ENCODE peak calls at places on chromosomes 13 and 19, in seven cellular contexts. Z is PC-3, W is astrocyte, D is mammary epithelial cell, U is neuronal stem cell, H is H1, Y is HCT116. Q is an unnamed sample.

GRCh38 chr13:107906131-107906530 is 309.2 kb downstream of the LIG4 start:
- DNase-seq in H (no peak), Y (no peak), U (no peak), Z (no peak), W (no peak), D (no peak), Q (no peak)

GRCh38 chr19:17902701-17903100 is 30.1 kb upstream of the CCDC124 start:
- DNase-seq in D (peak; percentile 72), W (peak; percentile 32), U (no peak), H (no peak), Z (no peak), Y (no peak), Q (peak; percentile 43)

GRCh38 chr13:29908411-29908810 is 58.0 kb upstream of the UBL3 start:
- DNase-seq in H (no peak), W (peak; percentile 64), Z (peak; percentile 42), D (peak; percentile 71), Y (no peak), U (no peak), Q (peak; percentile 96)

GRCh38 chr19:41478875-41479756 is 36.2 kb downstream of the ERICH4 start:
- DNase-seq in Z (no peak), U (no peak), Y (no peak), W (no peak), D (no peak), H (no peak), Q (no peak)

GRCh38 chr13:59318320-59318930 is 845.3 kb downstream of the DIAPH3 start:
- DNase-seq in W (peak; percentile 14), H (peak; percentile 90), Z (peak; percentile 65), Y (peak; percentile 2), D (peak; percentile 26), U (peak; percentile 84), Q (peak; percentile 61)

GRCh38 chr13:97429681-97430081 is 4.3 kb upstream of the RAP2A start:
- DNase-seq in Y (no peak), U (no peak), D (no peak), Z (no peak), W (peak; percentile 52), H (no peak), Q (peak; percentile 88)

GRCh38 chr13:60922526-60923231 is 493.0 kb downstream of the PCDH20 start:
- DNase-seq in U (no peak), Z (no peak), W (peak; percentile 0), D (no peak), Y (no peak), H (no peak), Q (no peak)

GRCh38 chr19:51783373-51783772 is 11.6 kb upstream of the FPR3 start:
- DNase-seq in Z (peak; percentile 72), D (peak; percentile 78), U (no peak), Y (peak; percentile 26), H (no peak), W (no peak), Q (peak; percentile 46)

GRCh38 chr13:95254341-95254740 is 46.9 kb downstream of the ABCC4 start:
- DNase-seq in D (peak; percentile 46), W (peak; percentile 57), Y (peak; percentile 56), H (no peak), U (no peak), Z (peak; percentile 64), Q (peak; percentile 46)

GRCh38 chr19:920051-920857 is 3.1 kb downstream of the KISS1R start:
- DNase-seq in Y (no peak), W (no peak), D (peak; percentile 27), Z (peak; percentile 38), U (no peak), H (peak; percentile 76), Q (peak; percentile 55)

GRCh38 chr13:50800091-50800739 is 43.3 kb downstream of the DLEU7 start:
- DNase-seq in W (peak; percentile 7), U (no peak), H (no peak), Y (no peak), D (no peak), Z (no peak), Q (no peak)

GRCh38 chr19:2055871-2056809 is 5.1 kb upstream of the MKNK2 start:
- DNase-seq in H (peak; percentile 62), U (no peak), D (no peak), Y (peak; percentile 53), Z (peak; percentile 62), W (peak; percentile 63), Q (peak; percentile 78)

GRCh38 chr19:31976775-31977536 is 368.5 kb upstream of the ZNF507 start:
- DNase-seq in H (peak; percentile 6), Z (no peak), W (no peak), U (no peak), Y (no peak), D (no peak), Q (no peak)

GRCh38 chr13:113291997-113292862 is 4.8 kb upstream of the LAMP1 start:
- DNase-seq in U (no peak), Y (no peak), Z (peak; percentile 29), D (peak; percentile 22), H (peak; percentile 53), W (no peak), Q (peak; percentile 63)

GRCh38 chr13:25963681-25964080 is 88.1 kb downstream of the SHISA2 start:
- DNase-seq in Y (no peak), D (peak; percentile 6), Z (peak; percentile 68), U (no peak), H (no peak), W (no peak), Q (peak; percentile 14)

GRCh38 chr13:108795841-108796240 is 166.4 kb downstream of the MYO16 start:
- DNase-seq in Y (no peak), Z (no peak), H (no peak), W (no peak), D (no peak), U (no peak), Q (no peak)

GRCh38 chr13:108609353-108609752 is 20.1 kb upstream of the MYO16 start:
- DNase-seq in W (peak; percentile 4), Z (peak; percentile 57), U (no peak), D (peak; percentile 4), Y (peak; percentile 37), H (no peak), Q (peak; percentile 24)

GRCh38 chr13:99417151-99417820 is 84.0 kb upstream of the TM9SF2 start:
- DNase-seq in D (no peak), Z (no peak), W (no peak), Y (no peak), H (no peak), U (no peak), Q (no peak)

GRCh38 chr19:38670921-38671398 is 23.5 kb downstream of the ACTN4 start:
- DNase-seq in U (no peak), D (no peak), H (no peak), Z (no peak), W (no peak), Y (no peak), Q (peak; percentile 62)

GRCh38 chr13:107117327-107118012 is 549.5 kb upstream of the ARGLU1 start:
- DNase-seq in U (no peak), D (no peak), H (no peak), Y (no peak), W (no peak), Z (no peak), Q (no peak)

GRCh38 chr19:54429176-54429495 is 13.9 kb downstream of the TTYH1 start:
- DNase-seq in U (no peak), Z (no peak), D (no peak), H (no peak), Y (no peak), W (no peak), Q (no peak)

GRCh38 chr13:25111557-25111956 is 15.6 kb downstream of the PABPC3 start:
- DNase-seq in U (no peak), Y (no peak), Z (peak; percentile 15), H (no peak), D (peak; percentile 36), W (peak; percentile 18), Q (peak; percentile 6)

GRCh38 chr13:98253526-98253925 is 76.5 kb upstream of the RNF113B start:
- DNase-seq in H (no peak), Y (no peak), W (no peak), U (no peak), D (no peak), Z (no peak), Q (peak; percentile 65)

GRCh38 chr19:15779756-15780476 is 7.5 kb upstream of the OR10H5 start:
- DNase-seq in H (no peak), Z (peak; percentile 9), U (no peak), W (no peak), Y (no peak), D (peak; percentile 11), Q (peak; percentile 24)

GRCh38 chr13:74747186-74747955 is 613.2 kb upstream of the KLF12 start:
- DNase-seq in D (no peak), Y (no peak), Z (no peak), U (no peak), W (no peak), H (no peak), Q (no peak)

GRCh38 chr13:29817604-29818378 is 32.6 kb downstream of the UBL3 start:
- DNase-seq in Z (no peak), H (no peak), D (no peak), Y (no peak), U (no peak), W (peak; percentile 8), Q (peak; percentile 56)

GRCh38 chr13:30698488-30699005 is 36.8 kb upstream of the ALOX5AP start:
- DNase-seq in Z (no peak), H (no peak), Y (no peak), U (no peak), W (no peak), D (no peak), Q (no peak)

DNA sequence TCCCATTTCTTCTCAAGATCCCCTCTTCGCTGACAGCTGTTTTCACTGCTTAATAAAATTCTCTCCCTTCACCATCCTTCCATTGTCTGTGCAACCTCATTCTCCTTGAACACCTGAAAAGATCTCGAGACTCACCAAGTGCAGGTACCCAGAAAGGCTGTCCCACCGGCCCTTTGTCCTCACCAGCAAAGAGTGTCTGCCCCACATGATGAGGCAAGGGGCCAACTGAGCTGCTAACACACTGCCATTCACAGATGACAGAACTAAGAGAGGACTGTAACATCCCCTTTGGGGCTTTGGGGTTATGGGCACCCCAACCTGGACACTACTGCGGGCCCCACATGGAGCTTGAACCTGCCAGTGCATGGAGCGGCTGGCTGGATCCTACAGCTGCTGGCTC is 771.4 kb upstream of the MIR17HG start:
- DNase-seq in H (no peak), Z (no peak), D (no peak), U (no peak), Y (no peak), W (no peak), Q (no peak)
- H3K9me3 ChIP-seq in H (no peaks in the 10 kb centered on the region), Z (no peaks in the 10 kb centered on the region), D (no peaks in the 10 kb centered on the region), U (no peaks in the 10 kb centered on the region), Y (no peaks in the 10 kb centered on the region), W (no peaks in the 10 kb centered on the region), Q (no peaks in the 10 kb centered on the region)

GRCh38 chr19:3058009-3058820 is 4.1 kb downstream of the TLE5 start:
- DNase-seq in W (no peak), Z (no peak), Y (no peak), U (no peak), D (no peak), H (no peak), Q (no peak)
- H3K9ac ChIP-seq in W (peak overlapping the region; percentile 23), Z (no peak overlapping the region), Y (no peak overlapping the region), U (no peak overlapping the region), D (no peak overlapping the region), H (no peak overlapping the region), Q (no peak overlapping the region)

DNA sequence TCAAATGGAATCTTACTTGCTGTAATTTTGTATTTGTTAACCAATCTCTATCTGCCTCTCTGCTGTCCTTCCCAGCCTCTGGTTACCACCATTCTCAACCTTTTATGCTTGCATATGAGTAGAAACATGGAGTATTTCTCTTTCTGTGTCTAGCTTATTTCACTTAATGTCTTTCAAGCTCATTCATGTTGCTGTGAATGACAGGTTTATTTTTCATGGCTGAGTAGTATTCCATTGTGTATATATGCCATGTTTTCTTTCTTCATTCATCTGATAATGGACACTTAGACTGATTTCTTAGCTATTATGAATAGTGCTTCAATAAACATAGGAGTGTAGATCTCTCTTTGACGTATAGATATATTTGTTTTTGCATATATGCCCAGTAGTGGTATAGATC is 13.4 kb downstream of the ZNF460 start:
- DNase-seq in Y (no peak), Z (no peak), U (no peak), W (no peak), H (no peak), D (no peak), Q (no peak)
- H3K9me3 ChIP-seq in Y (peaks cover 9% of the 10 kb centered on the region), Z (peaks cover 16% of the 10 kb centered on the region), U (peaks cover 4% of the 10 kb centered on the region), W (peaks cover 27% of the 10 kb centered on the region), H (no peaks in the 10 kb centered on the region), D (peaks cover 5% of the 10 kb centered on the region), Q (no peaks in the 10 kb centered on the region)

GRCh38 chr19:10761443-10762242 is 43.8 kb downstream of the DNM2 start:
- DNase-seq in Y (no peak), D (no peak), U (no peak), Z (no peak), W (no peak), H (no peak), Q (no peak)
- H3K9ac ChIP-seq in Y (no peak overlapping the region), D (no peak overlapping the region), U (no peak overlapping the region), Z (no peak overlapping the region), W (no peak overlapping the region), H (no peak overlapping the region), Q (no peak overlapping the region)

Q was measured in GM23248.